ENCODE peak calls at places on chromosomes 13 and 19, in eight cellular contexts. H is activated naive CD4-positive, alpha-beta T cell treated with Interleukin-2 at 50 U/mL for 16 hours; O is hypothalamus; V is Caco-2; Q is SHP77; W is posterior cingulate gyrus; L is stimulated activated CD8-positive, alpha-beta memory T cell treated with anti-CD3 and anti-CD28 coated beads, Interleukin-4, amount 100 ng/mL, for 1 hour; E is T follicular helper cell. C is an unnamed sample.

GRCh38 chr19:56829586-56829985 is 10.9 kb downstream of the PEG3 start:
- DNase-seq in H (no peak), O (no peak), V (no peak), Q (no peak), W (no peak), L (no peak), E (no peak), C (no peak)

GRCh38 chr19:45693168-45693788 is 812 bp downstream of the QPCTL start:
- DNase-seq in H (peak), O (peak), V (peak), Q (peak), W (peak), L (peak), E (peak), C (peak)

GRCh38 chr19:53196777-53197396 is 3.7 kb upstream of the ZNF665 start:
- DNase-seq in H (peak), O (peak), V (peak), Q (no peak), W (peak), L (peak), E (peak), C (peak)

GRCh38 chr13:30551194-30551593 is 66.5 kb upstream of the USPL1 start:
- DNase-seq in H (no peak), O (no peak), V (no peak), Q (no peak), W (no peak), L (no peak), E (no peak), C (no peak)

GRCh38 chr13:51585696-51586095 is 1.4 kb downstream of the WDFY2 start:
- DNase-seq in H (no peak), O (no peak), V (no peak), Q (no peak), W (no peak), L (no peak), E (no peak), C (no peak)

GRCh38 chr13:79779761-79780160 is 298.8 kb downstream of the NDFIP2 start:
- DNase-seq in H (no peak), O (no peak), V (peak), Q (no peak), W (no peak), L (no peak), E (no peak), C (no peak)

GRCh38 chr19:14118165-14119051 is 846 bp upstream of the PRKACA start:
- DNase-seq in H (peak), O (peak), V (no peak), Q (peak), W (peak), L (no peak), E (peak), C (no peak)

GRCh38 chr13:28531195-28531955 is 36.4 kb upstream of the FLT1 start:
- DNase-seq in H (no peak), O (no peak), V (no peak), Q (no peak), W (no peak), L (no peak), E (no peak), C (no peak)

GRCh38 chr19:49924004-49924880 is 4.8 kb upstream of the ATF5 start:
- DNase-seq in H (no peak), O (no peak), V (no peak), Q (no peak), W (no peak), L (no peak), E (no peak), C (no peak)

GRCh38 chr13:108322206-108322824 is 52.8 kb downstream of the TNFSF13B start:
- DNase-seq in H (no peak), O (no peak), V (no peak), Q (peak), W (no peak), L (no peak), E (no peak), C (no peak)

GRCh38 chr13:113511361-113511760 is 20.9 kb upstream of the DCUN1D2 start:
- DNase-seq in H (no peak), O (no peak), V (no peak), Q (no peak), W (no peak), L (no peak), E (no peak), C (no peak)

GRCh38 chr13:99572131-99572530 is 70.9 kb downstream of the TM9SF2 start:
- DNase-seq in H (no peak), O (no peak), V (no peak), Q (no peak), W (no peak), L (no peak), E (no peak), C (no peak)

GRCh38 chr13:19181021-19181620 is 503 bp downstream of the TUBA3C start:
- DNase-seq in H (no peak), O (no peak), V (no peak), Q (no peak), W (no peak), L (no peak), E (no peak), C (no peak)

GRCh38 chr13:98321356-98321755 is 144.3 kb upstream of the RNF113B start:
- DNase-seq in H (no peak), O (no peak), V (no peak), Q (no peak), W (no peak), L (no peak), E (no peak), C (no peak)

C was measured in HuH-7.5.